ENCODE peak calls at places on chromosomes 5 and 9, in six cellular contexts. U is brain microvascular endothelial cell, T is lung, E is choroid plexus epithelial cell, R is Caco-2, V is ascending aorta. A is an unnamed sample.

GRCh38 chr9:135478858-135479468 is 619 bp upstream of the PPP1R26 start:
- DNase-seq in T (peak; percentile 47), E (no peak), V (no peak), R (peak; percentile 56), U (no peak), A (no peak)

GRCh38 chr5:23169660-23170416 is 316.7 kb upstream of the CDH12 start:
- DNase-seq in U (no peak), E (no peak), V (no peak), R (no peak), T (no peak), A (no peak)

GRCh38 chr5:31911291-31912265 is 262.5 kb downstream of the GOLPH3 start:
- DNase-seq in U (no peak), R (no peak), T (no peak), V (no peak), E (peak; percentile 8), A (no peak)

GRCh38 chr5:124880903-124881302 is 134.5 kb upstream of the ZNF608 start:
- DNase-seq in R (no peak), V (no peak), T (no peak), U (no peak), E (no peak), A (no peak)

GRCh38 chr9:137550958-137551655 is 572 bp upstream of the MRPL41 start:
- DNase-seq in V (no peak), U (no peak), E (no peak), R (peak; percentile 89), T (peak; percentile 57), A (no peak)

GRCh38 chr9:137049544-137050449 is 3.8 kb upstream of the NPDC1 start:
- DNase-seq in R (peak; percentile 69), V (no peak), T (no peak), U (no peak), E (peak; percentile 59), A (peak; percentile 70)

GRCh38 chr9:68964102-68964541 is 49.8 kb downstream of the PRKACG start:
- DNase-seq in U (no peak), V (no peak), R (no peak), E (no peak), T (no peak), A (no peak)

GRCh38 chr5:72402381-72402890 is 82.3 kb downstream of the PTCD2 start:
- DNase-seq in E (no peak), V (no peak), R (no peak), U (no peak), T (no peak), A (no peak)

GRCh38 chr5:61363715-61364114 is 31.7 kb downstream of the ZSWIM6 start:
- DNase-seq in E (no peak), V (no peak), U (no peak), T (no peak), R (no peak), A (no peak)

GRCh38 chr9:13427587-13427986 is 148.1 kb upstream of the MPDZ start:
- DNase-seq in R (peak; percentile 0), E (peak; percentile 77), U (peak; percentile 38), T (no peak), V (no peak), A (peak; percentile 36)

GRCh38 chr9:126556560-126557250 is 57.0 kb upstream of the LMX1B start:
- DNase-seq in V (no peak), R (no peak), E (no peak), T (no peak), U (no peak), A (no peak)

GRCh38 chr5:59357421-59357977 is 536.0 kb downstream of the PDE4D start:
- DNase-seq in U (peak; percentile 93), T (peak; percentile 60), R (peak; percentile 36), V (no peak), E (peak; percentile 91), A (no peak)

GRCh38 chr5:147851578-147851977 is 20.1 kb upstream of the SPINK1 start:
- DNase-seq in T (no peak), V (no peak), E (no peak), U (no peak), R (no peak), A (no peak)

GRCh38 chr9:121773954-121774714 is 122.7 kb downstream of the DAB2IP start:
- DNase-seq in E (no peak), R (no peak), V (peak; percentile 5), U (no peak), T (no peak), A (no peak)

GRCh38 chr9:136975624-136976023 is 1.7 kb upstream of the PTGDS start:
- DNase-seq in R (no peak), E (no peak), U (no peak), T (no peak), V (no peak), A (no peak)

GRCh38 chr9:100602302-100602930 is 24.5 kb downstream of the CAVIN4 start:
- DNase-seq in V (no peak), E (peak; percentile 76), T (no peak), R (peak; percentile 73), U (peak; percentile 66), A (no peak)

GRCh38 chr5:56693220-56693579 is 122.1 kb upstream of the MAP3K1 start:
- DNase-seq in R (no peak), E (no peak), U (no peak), V (no peak), T (no peak), A (no peak)

GRCh38 chr5:149240354-149240998 is 31.2 kb upstream of the AFAP1L1 start:
- DNase-seq in U (no peak), R (no peak), V (no peak), E (no peak), T (peak; percentile 46), A (peak; percentile 30)

GRCh38 chr5:82011761-82012160 is 39.9 kb downstream of the ATG10 start:
- DNase-seq in R (no peak), U (no peak), V (no peak), T (no peak), E (no peak), A (no peak)

GRCh38 chr9:105846825-105847224 is 152.5 kb downstream of the TMEM38B start:
- DNase-seq in V (no peak), T (no peak), U (no peak), E (no peak), R (no peak), A (no peak)

DNA sequence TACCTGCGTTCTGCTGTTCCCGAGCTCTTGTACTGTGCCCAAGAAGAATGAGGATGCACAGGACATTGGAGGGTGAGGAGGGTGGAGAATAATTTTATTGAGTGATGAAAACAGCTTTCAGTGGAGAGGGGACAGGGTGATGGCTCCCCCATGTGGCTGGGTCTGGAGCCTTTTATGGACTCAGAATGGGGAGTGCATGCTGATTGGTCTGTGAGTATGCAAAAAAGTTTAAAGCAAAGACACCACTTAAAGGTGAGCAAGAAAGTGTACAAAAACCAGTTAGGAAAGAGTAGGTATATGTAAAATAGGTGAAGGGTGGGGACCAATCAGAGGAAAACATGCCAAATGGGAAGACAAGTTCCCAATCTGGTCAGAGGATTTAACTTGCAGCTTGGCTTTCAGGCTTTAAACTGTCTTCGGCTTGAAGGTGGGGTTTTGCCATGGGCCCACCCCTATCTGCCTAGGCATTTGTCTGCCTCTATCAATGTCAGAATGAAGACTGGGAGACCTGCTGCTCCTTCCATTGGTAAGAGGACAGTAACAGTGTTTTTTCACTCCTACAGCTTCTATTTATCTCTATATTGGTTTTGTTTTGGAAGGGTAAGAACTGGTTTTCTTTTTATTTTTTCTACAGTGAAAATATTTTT is 118.0 kb upstream of the RAI14 start:
- DNase-seq in U (peak; percentile 11), R (peak; percentile 36), E (no peak), V (no peak), T (no peak), A (no peak)
- TF ChIP-seq CTCF in U (peak; percentile 47), R (no peak), E (peak; percentile 46), V (no peak), T (no peak), A (peak; percentile 25)

GRCh38 chr5:34916518-34916917 is 1.0 kb downstream of the BRIX1 start:
- DNase-seq in T (no peak), U (no peak), E (no peak), V (no peak), R (no peak), A (no peak)

GRCh38 chr5:34915856-34916192 is 313 bp downstream of the BRIX1 start:
- DNase-seq in T (no peak), V (no peak), U (no peak), R (no peak), E (peak; percentile 7), A (no peak)

GRCh38 chr5:34918025-34918424 is 2.5 kb downstream of the BRIX1 start:
- DNase-seq in V (no peak), E (no peak), R (no peak), T (no peak), U (no peak), A (no peak)

GRCh38 chr5:34915139-34915855 is at the start of the genes BRIX1 and RAD1:
- DNase-seq in V (peak; percentile 88), U (peak; percentile 96), T (peak; percentile 97), R (peak; percentile 97), E (peak; percentile 98), A (peak; percentile 92)

DNA sequence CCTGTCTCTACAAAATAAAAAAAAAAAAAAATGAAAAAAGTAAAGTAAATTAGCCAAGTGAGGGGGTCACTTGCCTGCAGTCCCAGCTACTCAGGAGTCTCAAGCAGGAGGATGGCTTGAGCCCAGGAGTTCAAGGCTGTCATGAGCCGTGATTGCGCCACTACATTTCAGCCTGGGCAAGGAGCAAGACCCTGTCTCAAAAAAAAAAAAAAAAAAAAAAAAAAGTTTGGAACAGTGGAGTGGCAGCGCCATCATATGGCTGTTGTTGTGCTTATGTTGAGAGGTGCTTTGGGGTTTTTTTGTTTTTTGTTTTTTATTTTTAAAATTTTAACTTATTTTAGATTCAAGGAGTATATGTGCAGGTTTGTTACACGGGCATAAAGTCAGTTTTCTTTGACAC is 3.6 kb downstream of the BRIX1 start:
- DNase-seq in T (no peak), R (no peak), V (no peak), E (peak; percentile 18), U (no peak), A (no peak)
- TF ChIP-seq CTCF in T (no peak), R (no peak), V (no peak), E (peak; percentile 45), U (peak; percentile 33), A (no peak)

GRCh38 chr5:92468307-92468706 is 1085.2 kb upstream of the ARRDC3 start:
- DNase-seq in E (no peak), U (no peak), T (no peak), V (no peak), R (no peak), A (no peak)

GRCh38 chr5:92471861-92472260 is 1088.7 kb upstream of the ARRDC3 start:
- DNase-seq in T (no peak), E (no peak), R (no peak), V (no peak), U (no peak), A (no peak)

GRCh38 chr5:92472981-92473566 is 1090.0 kb upstream of the ARRDC3 start:
- DNase-seq in R (no peak), T (no peak), U (no peak), V (no peak), E (no peak), A (no peak)

GRCh38 chr5:92467695-92468094 is 1084.6 kb upstream of the ARRDC3 start:
- DNase-seq in T (no peak), U (no peak), E (no peak), R (no peak), V (no peak), A (no peak)

DNA sequence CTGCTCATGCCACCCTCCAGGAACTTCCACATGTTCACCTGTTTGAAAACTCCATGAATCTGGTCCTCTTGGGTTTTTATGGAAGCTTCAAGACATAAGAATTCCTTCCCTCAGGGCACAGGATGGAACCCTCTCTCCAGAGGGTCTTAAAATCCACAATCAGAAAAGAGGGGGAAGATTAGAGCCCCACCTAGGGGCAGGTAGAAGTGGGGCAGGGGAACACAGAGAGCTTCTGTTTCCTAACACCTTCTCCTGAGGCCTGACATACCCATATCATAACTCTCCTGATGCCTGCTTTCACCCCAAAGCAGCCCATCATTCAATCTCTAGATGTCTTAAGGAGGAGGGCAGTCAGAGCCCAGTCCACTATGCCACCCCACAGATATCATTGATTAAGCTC is 1087.7 kb upstream of the ARRDC3 start:
- DNase-seq in R (no peak), T (no peak), E (no peak), V (no peak), U (no peak), A (no peak)
- TF ChIP-seq CTCF in R (no peak), T (no peak), E (peak; percentile 7), V (no peak), U (peak; percentile 22), A (peak; percentile 23)

GRCh38 chr5:35246411-35246810 is 16.1 kb upstream of the PRLR start:
- DNase-seq in R (peak; percentile 30), U (no peak), T (no peak), E (no peak), V (no peak), A (no peak)
- TF ChIP-seq CTCF in R (peak; percentile 63), U (peak; percentile 16), T (no peak), E (peak; percentile 22), V (no peak), A (no peak)

A was measured in GM10248.